ENCODE peak calls at places on chromosomes 12 and 14, in four cellular contexts. W is HepG2, F is H1, Y is K562. U is an unnamed sample.

GRCh38 chr14:97021001-97021400 is 223.8 kb downstream of the VRK1 start:
- DNase-seq in W (no peak), F (no peak), Y (no peak), U (no peak)

GRCh38 chr12:32285484-32285883 is 113.9 kb upstream of the FGD4 start:
- DNase-seq in W (no peak), F (no peak), Y (no peak), U (no peak)

GRCh38 chr12:91355150-91356006 is 172.8 kb upstream of the DCN start:
- DNase-seq in W (peak), F (peak), Y (peak), U (peak)

GRCh38 chr14:92026548-92027190 is 13.2 kb downstream of the TRIP11 start:
- DNase-seq in W (no peak), F (no peak), Y (no peak), U (no peak)

GRCh38 chr14:29627141-29627540 is 300.5 kb downstream of the PRKD1 start:
- DNase-seq in W (no peak), F (no peak), Y (no peak), U (no peak)

GRCh38 chr12:96195845-96196451 is 1.8 kb downstream of the ELK3 start:
- DNase-seq in W (no peak), F (no peak), Y (peak), U (no peak)

GRCh38 chr14:64112859-64113258 is 181.3 kb downstream of the ESR2 start:
- DNase-seq in W (no peak), F (no peak), Y (no peak), U (no peak)

GRCh38 chr12:47222592-47222959 is 142.8 kb upstream of the AMIGO2 start:
- DNase-seq in W (no peak), F (peak), Y (no peak), U (no peak)

GRCh38 chr14:96037891-96038557 is 1.1 kb upstream of the C14orf132 start:
- DNase-seq in W (no peak), F (no peak), Y (no peak), U (peak)

GRCh38 chr12:107415066-107415465 is 270.5 kb upstream of the PWP1 start:
- DNase-seq in W (no peak), F (no peak), Y (no peak), U (no peak)

GRCh38 chr12:53443955-53444354 is 2.4 kb downstream of the PRR13 start:
- DNase-seq in W (peak), F (no peak), Y (no peak), U (no peak)

GRCh38 chr14:93039649-93040315 is 75.9 kb downstream of the ITPK1 start:
- DNase-seq in W (no peak), F (no peak), Y (no peak), U (no peak)

GRCh38 chr14:93042968-93043940 is 72.5 kb downstream of the ITPK1 start:
- DNase-seq in W (peak), F (no peak), Y (no peak), U (peak)

GRCh38 chr14:93041002-93041401 is 74.7 kb downstream of the ITPK1 start:
- DNase-seq in W (no peak), F (no peak), Y (no peak), U (no peak)

GRCh38 chr14:93040443-93040842 is 75.3 kb downstream of the ITPK1 start:
- DNase-seq in W (no peak), F (no peak), Y (no peak), U (no peak)

GRCh38 chr14:93041830-93042229 is 73.9 kb downstream of the ITPK1 start:
- DNase-seq in W (no peak), F (no peak), Y (no peak), U (no peak)
- TF ChIP-seq FOSL1 in W (no peak), F (no peak), Y (no peak), U (no peak)

DNA sequence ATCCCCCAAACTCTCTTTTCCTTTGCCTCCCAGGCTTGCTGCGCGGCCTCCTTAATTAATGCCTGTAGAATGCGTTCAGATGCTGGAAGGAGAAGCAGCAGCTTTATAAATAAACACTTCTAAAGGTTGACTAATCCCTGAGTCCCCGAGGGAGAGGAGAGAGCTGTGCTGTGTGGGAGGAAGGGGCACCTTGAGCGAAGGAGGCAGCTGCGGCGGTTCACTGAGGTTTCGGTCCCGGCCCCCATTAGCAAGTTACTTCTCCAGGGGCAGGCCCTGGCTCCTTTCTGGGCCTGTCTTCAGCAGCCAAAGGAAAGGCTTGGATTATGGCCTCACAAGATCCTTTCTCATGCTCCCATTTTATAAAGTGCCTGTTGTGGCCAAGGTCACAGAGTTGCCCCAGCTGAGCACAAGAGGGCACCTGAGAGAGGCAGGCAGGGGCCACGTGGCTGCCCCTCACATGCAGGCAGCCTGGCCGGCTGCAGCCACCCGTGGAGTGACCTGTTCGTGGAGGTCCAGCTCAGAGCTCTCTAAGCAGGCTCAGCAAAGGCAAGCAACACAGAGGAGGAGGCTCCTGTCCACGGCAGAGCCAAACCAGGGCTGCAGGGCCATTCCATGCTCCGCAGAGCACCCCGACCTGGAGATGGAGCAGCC is 15.0 kb upstream of the CACNA2D4 start:
- DNase-seq in W (no peak), F (no peak), Y (no peak), U (no peak)
- H2AFZ ChIP-seq in W (no peak), F (no peak), Y (no peak), U (no peak)

GRCh38 chr12:118618695-118619094 is 242.3 kb downstream of the SUDS3 start:
- DNase-seq in W (no peak), F (no peak), Y (no peak), U (no peak)

DNA sequence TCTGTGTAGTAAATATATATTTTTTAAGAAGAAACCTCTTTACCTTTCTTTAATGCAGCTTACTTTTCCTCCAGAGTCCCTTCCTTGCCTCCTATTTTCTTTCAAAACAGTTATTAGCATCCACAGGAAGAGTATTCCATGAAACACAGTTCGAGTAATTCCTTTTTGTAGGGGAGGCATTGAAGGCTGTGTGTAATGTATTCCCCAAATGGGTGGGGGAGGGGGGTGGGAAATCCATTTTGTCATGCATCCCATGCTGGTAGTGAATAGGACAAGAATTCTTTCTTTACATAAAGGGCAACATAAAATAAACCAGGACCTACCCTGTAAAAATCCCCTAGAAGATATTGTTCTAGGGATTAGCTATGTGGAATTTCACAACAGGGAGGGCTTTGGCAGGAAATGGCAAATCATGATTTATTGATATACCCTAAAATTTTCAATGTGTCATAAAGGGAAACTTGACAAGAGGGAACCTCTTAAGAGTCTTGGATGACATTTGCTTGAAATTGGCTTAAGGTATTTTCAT is 241.6 kb downstream of the SUDS3 start:
- DNase-seq in W (no peak), F (no peak), Y (no peak), U (no peak)
- TF ChIP-seq CEBPB in W (no peak), F (no peak), Y (no peak), U (no peak)

GRCh38 chr12:116520225-116520624 is 39.0 kb upstream of the MAP1LC3B2 start:
- DNase-seq in W (no peak), F (no peak), Y (no peak), U (no peak)

GRCh38 chr12:116524964-116525379 is 34.2 kb upstream of the MAP1LC3B2 start:
- DNase-seq in W (no peak), F (no peak), Y (no peak), U (no peak)

GRCh38 chr12:116517431-116518045 is 41.6 kb upstream of the MAP1LC3B2 start:
- DNase-seq in W (no peak), F (no peak), Y (no peak), U (no peak)

GRCh38 chr12:116524311-116524710 is 34.9 kb upstream of the MAP1LC3B2 start:
- DNase-seq in W (no peak), F (no peak), Y (no peak), U (no peak)

GRCh38 chr12:116520801-116521471 is 38.2 kb upstream of the MAP1LC3B2 start:
- DNase-seq in W (no peak), F (no peak), Y (no peak), U (no peak)
- TF ChIP-seq FOSL1 in W (no peak), F (no peak), Y (no peak), U (no peak)

GRCh38 chr12:12586879-12587675 is 24.4 kb upstream of the DUSP16 start:
- DNase-seq in W (no peak), F (no peak), Y (no peak), U (no peak)

GRCh38 chr12:12582193-12582881 is 19.7 kb upstream of the DUSP16 start:
- DNase-seq in W (no peak), F (no peak), Y (no peak), U (no peak)

GRCh38 chr12:12583510-12583909 is 20.8 kb upstream of the DUSP16 start:
- DNase-seq in W (no peak), F (no peak), Y (no peak), U (no peak)

GRCh38 chr12:12585115-12585862 is 22.6 kb upstream of the DUSP16 start:
- DNase-seq in W (peak), F (no peak), Y (no peak), U (no peak)

DNA sequence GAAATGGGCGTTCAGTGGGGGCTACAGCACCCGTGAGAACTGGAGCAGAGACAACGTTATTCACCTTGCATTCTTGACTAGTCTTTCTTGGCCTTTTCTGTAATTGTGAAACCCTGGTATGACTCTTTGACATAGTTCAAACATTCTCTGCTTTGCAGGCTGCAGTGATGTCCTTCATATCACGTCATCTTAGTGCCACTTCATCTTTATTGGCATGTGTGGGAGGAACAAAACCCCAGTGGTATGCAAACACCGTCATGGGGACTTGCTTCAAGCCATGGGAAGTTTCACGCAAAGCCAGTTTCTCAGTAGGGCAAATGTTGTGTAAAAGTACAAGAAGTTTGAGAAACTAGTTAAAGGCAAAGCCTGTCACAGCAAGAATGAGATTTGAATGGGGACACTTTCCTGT is 20.2 kb upstream of the DUSP16 start:
- DNase-seq in W (peak), F (no peak), Y (no peak), U (no peak)
- H2AFZ ChIP-seq in W (no peak), F (no peak), Y (peak), U (no peak)

GRCh38 chr14:68403191-68403781 is 389.6 kb downstream of the ZFP36L1 start:
- DNase-seq in W (no peak), F (no peak), Y (no peak), U (no peak)
- TF ChIP-seq CEBPB in W (no peak), F (no peak), Y (no peak), U (no peak)

DNA sequence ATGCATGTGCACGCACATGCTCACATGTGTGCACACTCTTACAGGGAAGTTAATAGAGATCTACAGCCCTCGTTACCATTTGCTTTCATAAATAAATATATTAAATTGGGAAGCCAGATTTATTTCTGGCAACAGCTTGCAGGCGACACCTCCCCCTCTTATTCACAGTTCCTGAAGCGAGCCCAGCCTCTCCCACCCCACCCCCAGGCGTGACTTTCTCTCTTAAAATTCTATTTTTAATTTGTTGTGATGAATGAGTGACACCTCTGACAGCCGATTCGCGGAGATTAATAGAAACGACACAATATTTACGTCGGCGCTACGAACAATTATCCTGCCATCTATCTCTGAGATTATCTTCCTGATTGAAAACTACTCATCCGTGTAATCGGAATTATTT is 104.6 kb upstream of the ESRRB start:
- DNase-seq in W (no peak), F (no peak), Y (no peak), U (no peak)
- TF ChIP-seq FOSL1 in W (no peak), F (no peak), Y (no peak), U (no peak)